ENCODE peak calls at places on chromosomes 2 and 18, in six cellular contexts. D is endodermal cell, X is transverse colon, E is fibroblast of lung, U is tibial nerve, S is foreskin keratinocyte. F is an unnamed sample. For H3K4me1, the result is how much of the 10 kb centered on the place peaks cover.

GRCh38 chr2:30301551-30301950 is 70.2 kb downstream of the LBH start:
- DNase-seq in D (peak), E (peak), U (no peak), S (no peak), X (no peak), F (no peak)

GRCh38 chr18:65788373-65788772 is 37.6 kb downstream of the CDH7 start:
- DNase-seq in U (no peak), X (no peak), D (no peak), S (no peak), E (no peak), F (no peak)

GRCh38 chr2:150008901-150009300 is 421.3 kb upstream of the MMADHC start:
- DNase-seq in D (no peak), S (no peak), U (no peak), X (no peak), E (no peak), F (no peak)

GRCh38 chr2:82498777-82499443 is 1960.2 kb downstream of the SUCLG1 start:
- DNase-seq in X (peak), D (no peak), E (no peak), U (no peak), S (no peak), F (no peak)

GRCh38 chr2:204511021-204511420 is 34.3 kb upstream of the PARD3B start:
- DNase-seq in E (no peak), D (no peak), U (no peak), X (no peak), S (no peak), F (no peak)

GRCh38 chr2:149225446-149225845 is 104.9 kb upstream of the LYPD6 start:
- DNase-seq in X (no peak), D (no peak), U (no peak), S (no peak), E (no peak), F (no peak)

GRCh38 chr2:183543731-183544130 is 419.5 kb downstream of the NUP35 start:
- DNase-seq in S (no peak), D (no peak), U (no peak), X (peak), E (no peak), F (no peak)

GRCh38 chr2:199870581-199870980 is 19.6 kb upstream of the FTCDNL1 start:
- DNase-seq in X (no peak), D (no peak), E (no peak), S (no peak), U (no peak), F (no peak)

GRCh38 chr2:150286730-150287362 is 200.6 kb downstream of the RND3 start:
- DNase-seq in D (peak), S (no peak), U (no peak), E (peak), X (no peak), F (no peak)

GRCh38 chr18:67109535-67109934 is 407.0 kb downstream of the DSEL start:
- DNase-seq in D (no peak), U (no peak), E (no peak), X (no peak), S (no peak), F (no peak)

GRCh38 chr2:37471994-37472393 is 127.6 kb downstream of the QPCT start:
- DNase-seq in E (peak), U (no peak), X (no peak), S (no peak), D (no peak), F (no peak)

GRCh38 chr2:238841542-238842181 is 6.2 kb upstream of the TWIST2 start:
- DNase-seq in X (no peak), S (peak), U (no peak), E (peak), D (no peak), F (no peak)

GRCh38 chr18:3966985-3967856 is 487.9 kb downstream of the DLGAP1 start:
- DNase-seq in U (no peak), D (peak), X (no peak), E (peak), S (peak), F (no peak)

GRCh38 chr2:144624451-144624850 is 104.5 kb upstream of the ZEB2 start:
- DNase-seq in X (no peak), E (no peak), U (no peak), D (no peak), S (peak), F (no peak)

GRCh38 chr2:2542966-2543555 is 212.0 kb upstream of the MYT1L start:
- DNase-seq in S (no peak), E (no peak), U (no peak), X (no peak), D (peak), F (no peak)

GRCh38 chr2:24015562-24016375 is 5.9 kb downstream of the MFSD2B start:
- DNase-seq in X (no peak), D (peak), U (no peak), E (peak), S (peak), F (no peak)

GRCh38 chr2:229221641-229222040 is 49.4 kb downstream of the PID1 start:
- DNase-seq in D (no peak), S (no peak), E (no peak), U (no peak), X (no peak), F (no peak)

GRCh38 chr2:71930073-71930681 is 217.5 kb downstream of the CYP26B1 start:
- DNase-seq in E (no peak), X (peak), S (no peak), U (no peak), D (peak), F (no peak)

GRCh38 chr2:160367887-160368286 is 125.7 kb downstream of the RBMS1 start:
- DNase-seq in U (peak), S (no peak), X (peak), D (no peak), E (peak), F (no peak)

GRCh38 chr2:15803186-15803986 is 137.0 kb upstream of the MYCN start:
- DNase-seq in S (no peak), E (no peak), D (no peak), U (no peak), X (no peak), F (no peak)

GRCh38 chr2:134706587-134707329 is 12.0 kb downstream of the TMEM163 start:
- DNase-seq in X (no peak), U (no peak), E (peak), S (no peak), D (no peak), F (no peak)

GRCh38 chr2:72116081-72116533 is 31.6 kb downstream of the CYP26B1 start:
- DNase-seq in E (no peak), D (peak), U (no peak), X (no peak), S (no peak), F (no peak)

GRCh38 chr2:172745636-172746035 is 10.0 kb downstream of the RAPGEF4 start:
- DNase-seq in E (peak), U (no peak), S (no peak), X (no peak), D (no peak), F (no peak)

GRCh38 chr2:26702025-26702424 is 9.5 kb downstream of the KCNK3 start:
- DNase-seq in D (no peak), S (no peak), X (no peak), U (no peak), E (no peak), F (no peak)

GRCh38 chr2:29050591-29050990 is 23.7 kb downstream of the PCARE start:
- DNase-seq in D (no peak), U (no peak), S (no peak), X (no peak), E (no peak), F (no peak)

GRCh38 chr18:26802330-26803200 is 62.9 kb downstream of the AQP4 start:
- DNase-seq in E (no peak), X (no peak), U (no peak), S (no peak), D (no peak), F (no peak)

GRCh38 chr2:3461781-3462492 is 57.4 kb downstream of the ADI1 start:
- DNase-seq in D (no peak), X (no peak), E (peak), S (no peak), U (peak), F (peak)

GRCh38 chr2:217737127-217737526 is 265.7 kb downstream of the TNS1 start:
- DNase-seq in E (peak), U (no peak), X (no peak), S (no peak), D (no peak), F (no peak)

GRCh38 chr18:35641916-35642315 is 60.4 kb downstream of the GALNT1 start:
- DNase-seq in D (no peak), E (peak), S (no peak), U (no peak), X (no peak), F (no peak)

GRCh38 chr2:109356251-109357035 is 227.4 kb downstream of the SH3RF3 start:
- DNase-seq in E (no peak), X (no peak), U (no peak), S (no peak), D (no peak), F (no peak)

GRCh38 chr2:231110551-231110950 is 14.3 kb downstream of the HTR2B start:
- DNase-seq in E (peak), S (no peak), U (no peak), D (no peak), X (no peak), F (no peak)

GRCh38 chr2:190678444-190679162 is 29.7 kb downstream of the NAB1 start:
- DNase-seq in D (peak), U (no peak), E (peak), S (no peak), X (no peak), F (no peak)

GRCh38 chr2:190677255-190677654 is 28.4 kb downstream of the NAB1 start:
- DNase-seq in S (no peak), X (no peak), E (peak), D (no peak), U (no peak), F (no peak)

GRCh38 chr2:190682168-190682567 is 33.3 kb downstream of the NAB1 start:
- DNase-seq in S (no peak), D (no peak), X (no peak), E (peak), U (no peak), F (no peak)

GRCh38 chr2:190679391-190679790 is 30.5 kb downstream of the NAB1 start:
- DNase-seq in E (no peak), U (no peak), D (no peak), S (no peak), X (no peak), F (no peak)

DNA sequence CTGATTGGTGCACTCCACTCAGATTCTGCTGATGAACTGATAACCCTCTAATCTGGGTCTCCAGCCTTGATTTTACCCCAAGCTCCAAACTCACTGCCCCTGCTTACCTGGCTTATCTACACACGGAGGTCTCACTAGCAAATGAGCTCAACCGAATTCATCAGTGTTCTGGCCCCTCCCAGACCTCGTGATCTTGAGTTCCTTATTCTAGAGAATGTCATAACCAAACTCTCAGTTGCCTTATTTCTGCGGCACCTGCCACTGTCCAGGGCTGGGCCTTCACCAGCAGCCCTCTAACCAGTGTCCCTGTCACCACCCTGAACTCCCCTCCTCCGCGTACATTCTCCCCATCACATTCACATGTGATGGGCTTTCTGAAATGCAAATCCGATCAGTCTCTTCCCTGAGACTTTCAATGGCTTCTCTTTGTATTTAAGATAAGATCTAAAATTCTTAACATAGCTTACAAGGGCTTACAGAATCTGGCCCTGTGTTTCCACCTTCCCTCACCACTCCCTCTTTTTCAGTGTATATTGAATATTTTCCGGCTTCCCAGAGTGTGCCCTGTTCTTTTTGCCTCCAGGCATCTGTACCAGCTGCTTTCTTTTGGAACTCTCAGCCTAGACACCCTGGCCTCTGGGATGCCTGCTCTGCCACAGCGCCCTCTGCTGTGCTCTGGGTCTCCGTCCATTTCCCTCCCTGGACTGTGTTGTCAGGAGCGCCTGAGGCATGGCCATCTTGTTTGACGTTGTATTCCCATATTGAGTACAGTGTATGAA is 31.1 kb downstream of the NAB1 start:
- DNase-seq in D (peak), E (no peak), X (peak), U (no peak), S (peak), F (peak)
- TF ChIP-seq CTCF in D (peak), E (peak), X (peak), U (peak), S (peak), F (peak)

GRCh38 chr2:216537366-216537765 is 38.7 kb downstream of the RPL37A start:
- DNase-seq in X (no peak), E (no peak), U (no peak), D (no peak), S (no peak), F (no peak)

GRCh38 chr2:216540920-216541319 is 42.3 kb downstream of the RPL37A start:
- DNase-seq in E (no peak), S (no peak), X (no peak), D (no peak), U (no peak), F (no peak)

GRCh38 chr2:216539791-216540241 is 41.2 kb downstream of the RPL37A start:
- DNase-seq in D (no peak), U (no peak), S (no peak), E (peak), X (peak), F (peak)

GRCh38 chr2:216538538-216538937 is 39.9 kb downstream of the RPL37A start:
- DNase-seq in D (no peak), E (no peak), S (no peak), U (no peak), X (no peak), F (no peak)

DNA sequence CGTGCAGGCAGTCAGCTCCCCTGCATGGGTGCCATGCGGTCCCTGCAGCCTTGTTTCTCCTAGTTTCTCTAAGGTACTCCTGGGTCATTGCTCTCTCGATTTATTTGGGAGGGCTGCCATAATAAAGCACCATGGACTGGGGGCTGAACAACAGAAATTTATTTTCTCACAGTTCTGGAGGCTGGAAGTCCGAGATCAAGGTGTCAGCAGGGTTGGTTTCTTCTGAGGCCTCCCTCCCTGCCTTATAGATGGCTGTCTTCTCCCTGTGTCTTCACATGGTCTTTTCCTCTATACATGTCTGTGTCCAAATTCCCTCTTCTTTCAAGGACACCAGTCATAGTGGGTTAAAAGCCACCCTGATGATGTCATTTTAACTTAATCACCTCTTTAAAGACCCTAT is 40.5 kb downstream of the RPL37A start:
- DNase-seq in S (no peak), X (no peak), D (no peak), U (no peak), E (no peak), F (no peak)
- H3K27ac ChIP-seq in S (no peak), X (no peak), D (no peak), U (no peak), E (no peak), F (no peak)

GRCh38 chr18:22470141-22470510 is 52.4 kb upstream of the CTAGE1 start:
- DNase-seq in S (no peak), E (peak), U (no peak), X (no peak), D (no peak), F (no peak)
- H3K4me1 ChIP-seq in S (under half), E (under half), U (under half), X (under half), D (under half), F (under half)

DNA sequence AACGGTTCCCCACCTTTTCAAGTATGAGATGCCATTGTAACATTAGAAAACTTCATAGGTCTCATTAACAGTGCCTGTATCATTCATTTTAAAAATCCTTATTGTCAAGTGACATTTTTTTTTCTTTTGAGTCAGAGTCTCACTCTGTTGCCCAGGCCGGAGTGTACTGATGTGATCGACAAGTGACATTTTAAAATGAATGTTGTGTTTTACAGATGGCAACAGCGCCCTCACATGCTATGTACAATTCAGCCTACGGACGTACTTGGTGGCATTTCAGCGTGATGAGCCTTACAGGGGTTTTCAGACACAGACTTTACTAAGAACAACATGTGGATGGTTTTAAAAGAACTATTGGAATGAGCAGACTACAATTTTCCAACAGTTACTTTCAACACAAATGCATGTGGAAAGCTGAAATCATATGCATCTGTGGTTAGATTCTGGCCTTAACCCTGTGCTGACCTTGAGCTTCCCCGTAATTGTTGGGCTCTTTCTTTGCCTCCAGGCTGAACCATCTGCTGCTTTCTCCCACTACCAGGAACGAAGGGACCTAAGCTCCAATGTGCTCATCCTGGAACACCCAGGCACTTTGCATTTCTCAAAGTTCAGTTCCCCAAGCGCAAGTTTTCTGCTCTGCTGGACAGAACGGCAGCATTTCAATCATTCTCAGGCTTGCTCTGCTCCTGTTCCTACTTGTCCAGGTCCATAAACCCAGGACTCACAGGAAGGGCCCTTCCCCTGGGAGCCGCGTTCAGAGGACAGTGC is 119.9 kb upstream of the NDUFV2 start:
- DNase-seq in S (peak), D (peak), E (peak), X (peak), U (no peak), F (no peak)
- TF ChIP-seq CTCF in S (peak), D (peak), E (peak), X (peak), U (no peak), F (peak)

GRCh38 chr18:57715671-57716070 is 87.4 kb downstream of the ATP8B1 start:
- DNase-seq in E (no peak), U (no peak), D (no peak), X (no peak), S (no peak), F (no peak)

GRCh38 chr18:57715073-57715472 is 88.0 kb downstream of the ATP8B1 start:
- DNase-seq in S (no peak), U (no peak), D (no peak), E (no peak), X (no peak), F (no peak)

DNA sequence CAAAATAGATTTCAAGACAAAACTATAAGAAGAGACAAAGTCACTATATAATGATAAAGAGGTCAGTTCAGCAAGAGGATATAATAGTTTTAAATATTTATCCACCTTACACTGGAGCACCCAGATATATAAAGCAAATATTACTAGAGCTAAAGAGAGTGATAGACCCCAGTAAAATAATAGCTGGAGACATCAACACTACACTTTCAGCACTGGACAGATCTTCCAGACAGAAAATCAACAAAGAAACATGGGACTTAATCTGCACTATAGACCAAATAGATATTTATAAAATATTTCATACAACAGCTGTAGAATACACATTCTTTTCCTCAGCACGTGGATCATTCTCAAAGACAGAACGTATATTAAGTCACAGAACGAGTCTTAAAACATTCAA is 86.6 kb downstream of the ATP8B1 start:
- DNase-seq in E (no peak), D (no peak), U (no peak), X (no peak), S (no peak), F (no peak)
- H3K27ac ChIP-seq in E (no peak), D (no peak), U (no peak), X (no peak), S (no peak), F (no peak)